ENCODE peak calls at places on chromosomes 6 and 20, in nine cellular contexts. One of them, this sample, is unnamed.

GRCh38 chr20:49580818-49581174 is 12.9 kb upstream of the PTGIS start:
- DNase-seq in ascending aorta: no peak
- DNase-seq in HL-60: no peak
- DNase-seq in stimulated activated CD4-positive, alpha-beta T cell treated with anti-CD3 and anti-CD28 coated beads, TNF-alpha, amount 100 ng/mL, for 4 hours: no peak
- DNase-seq in hypothalamus: no peak
- DNase-seq in GM13977: no peak
- DNase-seq in stomach: no peak
- DNase-seq in A172: no peak
- DNase-seq in HepG2: no peak
- DNase-seq in this sample: no peak

GRCh38 chr20:38190166-38190565 is 25.1 kb upstream of the TGM2 start:
- DNase-seq in HL-60: no peak
- DNase-seq in A172: no peak
- DNase-seq in ascending aorta: peak
- DNase-seq in stomach: no peak
- DNase-seq in GM13977: no peak
- DNase-seq in HepG2: no peak
- DNase-seq in hypothalamus: no peak
- DNase-seq in stimulated activated CD4-positive, alpha-beta T cell treated with anti-CD3 and anti-CD28 coated beads, TNF-alpha, amount 100 ng/mL, for 4 hours: no peak
- DNase-seq in this sample: no peak

GRCh38 chr6:134003542-134003951 is 48.9 kb downstream of the SLC2A12 start:
- DNase-seq in HL-60: no peak
- DNase-seq in A172: no peak
- DNase-seq in stimulated activated CD4-positive, alpha-beta T cell treated with anti-CD3 and anti-CD28 coated beads, TNF-alpha, amount 100 ng/mL, for 4 hours: no peak
- DNase-seq in stomach: no peak
- DNase-seq in hypothalamus: no peak
- DNase-seq in HepG2: no peak
- DNase-seq in ascending aorta: no peak
- DNase-seq in GM13977: no peak
- DNase-seq in this sample: no peak

GRCh38 chr6:11354019-11354418 is 121.6 kb upstream of the NEDD9 start:
- DNase-seq in HL-60: no peak
- DNase-seq in stomach: no peak
- DNase-seq in ascending aorta: peak
- DNase-seq in hypothalamus: no peak
- DNase-seq in HepG2: no peak
- DNase-seq in A172: no peak
- DNase-seq in stimulated activated CD4-positive, alpha-beta T cell treated with anti-CD3 and anti-CD28 coated beads, TNF-alpha, amount 100 ng/mL, for 4 hours: peak
- DNase-seq in GM13977: no peak
- DNase-seq in this sample: peak

GRCh38 chr6:31784270-31784925 is 7.3 kb upstream of the VWA7 start:
- DNase-seq in stomach: no peak
- DNase-seq in hypothalamus: no peak
- DNase-seq in HL-60: no peak
- DNase-seq in HepG2: no peak
- DNase-seq in stimulated activated CD4-positive, alpha-beta T cell treated with anti-CD3 and anti-CD28 coated beads, TNF-alpha, amount 100 ng/mL, for 4 hours: no peak
- DNase-seq in A172: no peak
- DNase-seq in ascending aorta: no peak
- DNase-seq in GM13977: no peak
- DNase-seq in this sample: no peak

GRCh38 chr6:83188501-83188900 is 4.6 kb downstream of the PGM3 start:
- DNase-seq in HL-60: no peak
- DNase-seq in stomach: no peak
- DNase-seq in ascending aorta: no peak
- DNase-seq in HepG2: no peak
- DNase-seq in A172: no peak
- DNase-seq in GM13977: no peak
- DNase-seq in stimulated activated CD4-positive, alpha-beta T cell treated with anti-CD3 and anti-CD28 coated beads, TNF-alpha, amount 100 ng/mL, for 4 hours: no peak
- DNase-seq in hypothalamus: no peak
- DNase-seq in this sample: no peak

GRCh38 chr20:41037172-41037571 is 8.6 kb downstream of the TOP1 start:
- DNase-seq in ascending aorta: no peak
- DNase-seq in GM13977: no peak
- DNase-seq in HepG2: no peak
- DNase-seq in A172: no peak
- DNase-seq in HL-60: no peak
- DNase-seq in stimulated activated CD4-positive, alpha-beta T cell treated with anti-CD3 and anti-CD28 coated beads, TNF-alpha, amount 100 ng/mL, for 4 hours: no peak
- DNase-seq in stomach: no peak
- DNase-seq in hypothalamus: no peak
- DNase-seq in this sample: no peak

GRCh38 chr20:59159091-59159821 is 4.4 kb upstream of the ZNF831 start:
- DNase-seq in ascending aorta: no peak
- DNase-seq in stomach: no peak
- DNase-seq in HepG2: no peak
- DNase-seq in A172: no peak
- DNase-seq in hypothalamus: no peak
- DNase-seq in stimulated activated CD4-positive, alpha-beta T cell treated with anti-CD3 and anti-CD28 coated beads, TNF-alpha, amount 100 ng/mL, for 4 hours: peak
- DNase-seq in GM13977: no peak
- DNase-seq in HL-60: no peak
- DNase-seq in this sample: no peak

GRCh38 chr6:129849456-129849855 is 11.7 kb downstream of the TMEM244 start:
- DNase-seq in HL-60: no peak
- DNase-seq in HepG2: no peak
- DNase-seq in GM13977: no peak
- DNase-seq in hypothalamus: no peak
- DNase-seq in A172: peak
- DNase-seq in stimulated activated CD4-positive, alpha-beta T cell treated with anti-CD3 and anti-CD28 coated beads, TNF-alpha, amount 100 ng/mL, for 4 hours: no peak
- DNase-seq in stomach: no peak
- DNase-seq in ascending aorta: no peak
- DNase-seq in this sample: no peak

GRCh38 chr6:138454976-138455706 is 44.2 kb downstream of the NHSL1 start:
- DNase-seq in A172: no peak
- DNase-seq in HL-60: no peak
- DNase-seq in ascending aorta: no peak
- DNase-seq in stomach: peak
- DNase-seq in GM13977: peak
- DNase-seq in hypothalamus: no peak
- DNase-seq in stimulated activated CD4-positive, alpha-beta T cell treated with anti-CD3 and anti-CD28 coated beads, TNF-alpha, amount 100 ng/mL, for 4 hours: peak
- DNase-seq in HepG2: no peak
- DNase-seq in this sample: peak

GRCh38 chr20:42041000-42041565 is 422.9 kb upstream of the CHD6 start:
- DNase-seq in stomach: no peak
- DNase-seq in ascending aorta: no peak
- DNase-seq in GM13977: no peak
- DNase-seq in stimulated activated CD4-positive, alpha-beta T cell treated with anti-CD3 and anti-CD28 coated beads, TNF-alpha, amount 100 ng/mL, for 4 hours: no peak
- DNase-seq in hypothalamus: no peak
- DNase-seq in HL-60: no peak
- DNase-seq in HepG2: no peak
- DNase-seq in A172: no peak
- DNase-seq in this sample: no peak

GRCh38 chr6:97621111-97621510 is 338.1 kb upstream of the MMS22L start:
- DNase-seq in stomach: no peak
- DNase-seq in GM13977: no peak
- DNase-seq in HepG2: no peak
- DNase-seq in A172: no peak
- DNase-seq in HL-60: no peak
- DNase-seq in hypothalamus: no peak
- DNase-seq in stimulated activated CD4-positive, alpha-beta T cell treated with anti-CD3 and anti-CD28 coated beads, TNF-alpha, amount 100 ng/mL, for 4 hours: no peak
- DNase-seq in ascending aorta: no peak
- DNase-seq in this sample: no peak

GRCh38 chr6:22271044-22271443 is 25.8 kb downstream of the PRL start:
- DNase-seq in HepG2: no peak
- DNase-seq in HL-60: no peak
- DNase-seq in A172: no peak
- DNase-seq in ascending aorta: no peak
- DNase-seq in stomach: no peak
- DNase-seq in stimulated activated CD4-positive, alpha-beta T cell treated with anti-CD3 and anti-CD28 coated beads, TNF-alpha, amount 100 ng/mL, for 4 hours: no peak
- DNase-seq in hypothalamus: no peak
- DNase-seq in GM13977: peak
- DNase-seq in this sample: no peak

GRCh38 chr20:8291873-8292272 is 159.8 kb downstream of the PLCB1 start:
- DNase-seq in A172: no peak
- DNase-seq in GM13977: no peak
- DNase-seq in HL-60: no peak
- DNase-seq in stomach: no peak
- DNase-seq in hypothalamus: no peak
- DNase-seq in stimulated activated CD4-positive, alpha-beta T cell treated with anti-CD3 and anti-CD28 coated beads, TNF-alpha, amount 100 ng/mL, for 4 hours: no peak
- DNase-seq in HepG2: no peak
- DNase-seq in ascending aorta: no peak
- DNase-seq in this sample: no peak

GRCh38 chr6:127302728-127303675 is 36.3 kb downstream of the RNF146 start:
- DNase-seq in stomach: peak
- DNase-seq in hypothalamus: no peak
- DNase-seq in HepG2: peak
- DNase-seq in ascending aorta: no peak
- DNase-seq in A172: peak
- DNase-seq in HL-60: peak
- DNase-seq in GM13977: peak
- DNase-seq in stimulated activated CD4-positive, alpha-beta T cell treated with anti-CD3 and anti-CD28 coated beads, TNF-alpha, amount 100 ng/mL, for 4 hours: peak
- DNase-seq in this sample: peak

GRCh38 chr20:48760403-48760889 is 67.4 kb downstream of the PREX1 start:
- DNase-seq in HL-60: peak
- DNase-seq in stimulated activated CD4-positive, alpha-beta T cell treated with anti-CD3 and anti-CD28 coated beads, TNF-alpha, amount 100 ng/mL, for 4 hours: peak
- DNase-seq in HepG2: no peak
- DNase-seq in ascending aorta: no peak
- DNase-seq in hypothalamus: no peak
- DNase-seq in GM13977: peak
- DNase-seq in A172: peak
- DNase-seq in stomach: peak
- DNase-seq in this sample: peak

GRCh38 chr6:105235155-105235554 is 55.3 kb upstream of the POPDC3 start:
- DNase-seq in HL-60: no peak
- DNase-seq in HepG2: no peak
- DNase-seq in stimulated activated CD4-positive, alpha-beta T cell treated with anti-CD3 and anti-CD28 coated beads, TNF-alpha, amount 100 ng/mL, for 4 hours: no peak
- DNase-seq in A172: no peak
- DNase-seq in stomach: no peak
- DNase-seq in GM13977: no peak
- DNase-seq in ascending aorta: no peak
- DNase-seq in hypothalamus: no peak
- DNase-seq in this sample: no peak

GRCh38 chr20:24722586-24722985 is 226.5 kb upstream of the CST7 start:
- DNase-seq in ascending aorta: no peak
- DNase-seq in HepG2: no peak
- DNase-seq in hypothalamus: no peak
- DNase-seq in stimulated activated CD4-positive, alpha-beta T cell treated with anti-CD3 and anti-CD28 coated beads, TNF-alpha, amount 100 ng/mL, for 4 hours: no peak
- DNase-seq in A172: no peak
- DNase-seq in GM13977: no peak
- DNase-seq in HL-60: no peak
- DNase-seq in stomach: no peak
- DNase-seq in this sample: no peak

GRCh38 chr20:16434087-16434664 is 139.1 kb downstream of the KIF16B start:
- DNase-seq in hypothalamus: peak
- DNase-seq in HepG2: peak
- DNase-seq in HL-60: peak
- DNase-seq in ascending aorta: no peak
- DNase-seq in stimulated activated CD4-positive, alpha-beta T cell treated with anti-CD3 and anti-CD28 coated beads, TNF-alpha, amount 100 ng/mL, for 4 hours: no peak
- DNase-seq in stomach: peak
- DNase-seq in A172: no peak
- DNase-seq in GM13977: no peak
- DNase-seq in this sample: peak

GRCh38 chr20:40633123-40633850 is 55.7 kb downstream of the MAFB start:
- DNase-seq in A172: no peak
- DNase-seq in HepG2: no peak
- DNase-seq in HL-60: no peak
- DNase-seq in ascending aorta: peak
- DNase-seq in stimulated activated CD4-positive, alpha-beta T cell treated with anti-CD3 and anti-CD28 coated beads, TNF-alpha, amount 100 ng/mL, for 4 hours: no peak
- DNase-seq in GM13977: no peak
- DNase-seq in stomach: no peak
- DNase-seq in hypothalamus: no peak
- DNase-seq in this sample: no peak

GRCh38 chr6:119620846-119621570 is 271.4 kb upstream of the MAN1A1 start:
- DNase-seq in HepG2: no peak
- DNase-seq in hypothalamus: no peak
- DNase-seq in ascending aorta: no peak
- DNase-seq in stimulated activated CD4-positive, alpha-beta T cell treated with anti-CD3 and anti-CD28 coated beads, TNF-alpha, amount 100 ng/mL, for 4 hours: no peak
- DNase-seq in GM13977: no peak
- DNase-seq in A172: peak
- DNase-seq in stomach: no peak
- DNase-seq in HL-60: no peak
- DNase-seq in this sample: no peak

GRCh38 chr6:41954668-41955067 is 13.1 kb upstream of the CCND3 start:
- DNase-seq in hypothalamus: no peak
- DNase-seq in stimulated activated CD4-positive, alpha-beta T cell treated with anti-CD3 and anti-CD28 coated beads, TNF-alpha, amount 100 ng/mL, for 4 hours: no peak
- DNase-seq in HepG2: no peak
- DNase-seq in A172: no peak
- DNase-seq in HL-60: no peak
- DNase-seq in stomach: no peak
- DNase-seq in ascending aorta: no peak
- DNase-seq in GM13977: no peak
- DNase-seq in this sample: no peak

GRCh38 chr6:158211273-158212055 is 43.3 kb downstream of the GTF2H5 start:
- DNase-seq in hypothalamus: no peak
- DNase-seq in HL-60: no peak
- DNase-seq in ascending aorta: no peak
- DNase-seq in HepG2: no peak
- DNase-seq in stomach: no peak
- DNase-seq in stimulated activated CD4-positive, alpha-beta T cell treated with anti-CD3 and anti-CD28 coated beads, TNF-alpha, amount 100 ng/mL, for 4 hours: no peak
- DNase-seq in GM13977: no peak
- DNase-seq in A172: no peak
- DNase-seq in this sample: no peak

GRCh38 chr6:74940211-74940610 is 265.6 kb downstream of the COL12A1 start:
- DNase-seq in stimulated activated CD4-positive, alpha-beta T cell treated with anti-CD3 and anti-CD28 coated beads, TNF-alpha, amount 100 ng/mL, for 4 hours: no peak
- DNase-seq in ascending aorta: no peak
- DNase-seq in HepG2: no peak
- DNase-seq in GM13977: no peak
- DNase-seq in HL-60: no peak
- DNase-seq in A172: no peak
- DNase-seq in hypothalamus: no peak
- DNase-seq in stomach: no peak
- DNase-seq in this sample: no peak

GRCh38 chr20:16098890-16099639 is 474.2 kb downstream of the KIF16B start:
- DNase-seq in HepG2: peak
- DNase-seq in stomach: no peak
- DNase-seq in A172: peak
- DNase-seq in GM13977: no peak
- DNase-seq in stimulated activated CD4-positive, alpha-beta T cell treated with anti-CD3 and anti-CD28 coated beads, TNF-alpha, amount 100 ng/mL, for 4 hours: no peak
- DNase-seq in ascending aorta: no peak
- DNase-seq in HL-60: no peak
- DNase-seq in hypothalamus: no peak
- DNase-seq in this sample: no peak

GRCh38 chr6:83633609-83634008 is 75.3 kb downstream of the SNAP91 start:
- DNase-seq in HepG2: no peak
- DNase-seq in stimulated activated CD4-positive, alpha-beta T cell treated with anti-CD3 and anti-CD28 coated beads, TNF-alpha, amount 100 ng/mL, for 4 hours: no peak
- DNase-seq in HL-60: no peak
- DNase-seq in ascending aorta: no peak
- DNase-seq in hypothalamus: no peak
- DNase-seq in GM13977: no peak
- DNase-seq in A172: no peak
- DNase-seq in stomach: no peak
- DNase-seq in this sample: no peak

GRCh38 chr6:13827038-13827437 is 12.7 kb upstream of the MCUR1 start:
- DNase-seq in HepG2: no peak
- DNase-seq in stomach: no peak
- DNase-seq in HL-60: no peak
- DNase-seq in stimulated activated CD4-positive, alpha-beta T cell treated with anti-CD3 and anti-CD28 coated beads, TNF-alpha, amount 100 ng/mL, for 4 hours: no peak
- DNase-seq in A172: no peak
- DNase-seq in GM13977: no peak
- DNase-seq in hypothalamus: no peak
- DNase-seq in ascending aorta: no peak
- DNase-seq in this sample: no peak

GRCh38 chr20:7855545-7855944 is 84.7 kb downstream of the HAO1 start:
- DNase-seq in hypothalamus: no peak
- DNase-seq in GM13977: no peak
- DNase-seq in A172: no peak
- DNase-seq in ascending aorta: no peak
- DNase-seq in stimulated activated CD4-positive, alpha-beta T cell treated with anti-CD3 and anti-CD28 coated beads, TNF-alpha, amount 100 ng/mL, for 4 hours: no peak
- DNase-seq in HepG2: no peak
- DNase-seq in HL-60: no peak
- DNase-seq in stomach: no peak
- DNase-seq in this sample: no peak

GRCh38 chr20:13318871-13319521 is 97.9 kb downstream of the ISM1 start:
- DNase-seq in stomach: no peak
- DNase-seq in stimulated activated CD4-positive, alpha-beta T cell treated with anti-CD3 and anti-CD28 coated beads, TNF-alpha, amount 100 ng/mL, for 4 hours: no peak
- DNase-seq in GM13977: no peak
- DNase-seq in HL-60: no peak
- DNase-seq in ascending aorta: no peak
- DNase-seq in hypothalamus: no peak
- DNase-seq in A172: no peak
- DNase-seq in HepG2: no peak
- DNase-seq in this sample: no peak

GRCh38 chr20:33191955-33192354 is 24.0 kb downstream of the BPIFA2 start:
- DNase-seq in HL-60: no peak
- DNase-seq in HepG2: no peak
- DNase-seq in stimulated activated CD4-positive, alpha-beta T cell treated with anti-CD3 and anti-CD28 coated beads, TNF-alpha, amount 100 ng/mL, for 4 hours: no peak
- DNase-seq in ascending aorta: no peak
- DNase-seq in hypothalamus: no peak
- DNase-seq in A172: no peak
- DNase-seq in GM13977: no peak
- DNase-seq in stomach: no peak
- DNase-seq in this sample: no peak

GRCh38 chr20:31740208-31740607 is 1.1 kb downstream of the TPX2 start:
- DNase-seq in stimulated activated CD4-positive, alpha-beta T cell treated with anti-CD3 and anti-CD28 coated beads, TNF-alpha, amount 100 ng/mL, for 4 hours: no peak
- DNase-seq in stomach: no peak
- DNase-seq in HepG2: no peak
- DNase-seq in HL-60: peak
- DNase-seq in A172: peak
- DNase-seq in hypothalamus: no peak
- DNase-seq in ascending aorta: no peak
- DNase-seq in GM13977: peak
- DNase-seq in this sample: no peak